ENCODE peak calls at places on chromosome 7, in five cellular contexts. D is AG10803, P is BE2C, Q is small intestine, R is pancreas. I is an unnamed sample.

GRCh38 chr7:158284617-158285382 is 302.8 kb downstream of the PTPRN2 start:
- DNase-seq in D (no peak), P (no peak), Q (no peak), R (no peak), I (no peak)

GRCh38 chr7:80428161-80429054 is 83.5 kb downstream of the GNAT3 start:
- DNase-seq in D (peak), P (peak), Q (peak), R (no peak), I (peak)

GRCh38 chr7:43302773-43303172 is 190.3 kb downstream of the HECW1 start:
- DNase-seq in D (no peak), P (no peak), Q (no peak), R (no peak), I (no peak)

GRCh38 chr7:112009081-112009480 is 197.1 kb downstream of the DOCK4 start:
- DNase-seq in D (peak), P (no peak), Q (no peak), R (no peak), I (peak)

GRCh38 chr7:79912213-79912633 is 222.4 kb upstream of the GNAI1 start:
- DNase-seq in D (no peak), P (no peak), Q (no peak), R (no peak), I (no peak)

GRCh38 chr7:2633538-2634264 is 1.9 kb downstream of the TTYH3 start:
- DNase-seq in D (peak), P (peak), Q (no peak), R (no peak), I (peak)

GRCh38 chr7:98335411-98335977 is 54.0 kb downstream of the BRI3 start:
- DNase-seq in D (no peak), P (no peak), Q (no peak), R (no peak), I (no peak)

GRCh38 chr7:43650457-43651052 is 67.6 kb downstream of the STK17A start:
- DNase-seq in D (peak), P (no peak), Q (no peak), R (no peak), I (peak)

GRCh38 chr7:30562498-30562897 is 32.2 kb upstream of the GARS1 start:
- DNase-seq in D (no peak), P (peak), Q (no peak), R (no peak), I (peak)

GRCh38 chr7:138865843-138866242 is 67.8 kb upstream of the ATP6V0A4 start:
- DNase-seq in D (no peak), P (no peak), Q (no peak), R (no peak), I (no peak)

GRCh38 chr7:55280031-55280454 is 85.1 kb upstream of the LANCL2 start:
- DNase-seq in D (peak), P (peak), Q (peak), R (no peak), I (peak)

GRCh38 chr7:74051193-74051592 is 23.2 kb downstream of the ELN start:
- DNase-seq in D (no peak), P (no peak), Q (no peak), R (no peak), I (peak)

GRCh38 chr7:35695628-35695888 is 623 bp upstream of the HERPUD2 start:
- DNase-seq in D (no peak), P (no peak), Q (peak), R (no peak), I (peak)

GRCh38 chr7:121753965-121754364 is 119.0 kb upstream of the PTPRZ1 start:
- DNase-seq in D (no peak), P (no peak), Q (no peak), R (no peak), I (no peak)

GRCh38 chr7:29281782-29282541 is 87.4 kb downstream of the CHN2 start:
- DNase-seq in D (no peak), P (peak), Q (no peak), R (no peak), I (peak)

GRCh38 chr7:111647881-111648280 is 85.6 kb upstream of the IMMP2L start:
- DNase-seq in D (peak), P (no peak), Q (no peak), R (no peak), I (no peak)

GRCh38 chr7:113230691-113231090 is 112.3 kb upstream of the SMIM30 start:
- DNase-seq in D (no peak), P (no peak), Q (no peak), R (no peak), I (no peak)

GRCh38 chr7:123242467-123243097 is 42.8 kb upstream of the SLC13A1 start:
- DNase-seq in D (no peak), P (peak), Q (peak), R (no peak), I (no peak)

GRCh38 chr7:99137418-99138180 is 6.3 kb downstream of the SMURF1 start:
- DNase-seq in D (peak), P (no peak), Q (no peak), R (no peak), I (peak)

GRCh38 chr7:72098812-72099211 is 313.3 kb downstream of the CALN1 start:
- DNase-seq in D (peak), P (peak), Q (no peak), R (no peak), I (no peak)

GRCh38 chr7:46397591-46397990 is 476.5 kb upstream of the IGFBP3 start:
- DNase-seq in D (no peak), P (no peak), Q (no peak), R (no peak), I (no peak)

GRCh38 chr7:142498364-142498763 is 240.5 kb upstream of the PRSS58 start:
- DNase-seq in D (no peak), P (no peak), Q (no peak), R (no peak), I (no peak)

GRCh38 chr7:136594739-136595144 is 273.7 kb upstream of the CHRM2 start:
- DNase-seq in D (no peak), P (peak), Q (no peak), R (no peak), I (no peak)

DNA sequence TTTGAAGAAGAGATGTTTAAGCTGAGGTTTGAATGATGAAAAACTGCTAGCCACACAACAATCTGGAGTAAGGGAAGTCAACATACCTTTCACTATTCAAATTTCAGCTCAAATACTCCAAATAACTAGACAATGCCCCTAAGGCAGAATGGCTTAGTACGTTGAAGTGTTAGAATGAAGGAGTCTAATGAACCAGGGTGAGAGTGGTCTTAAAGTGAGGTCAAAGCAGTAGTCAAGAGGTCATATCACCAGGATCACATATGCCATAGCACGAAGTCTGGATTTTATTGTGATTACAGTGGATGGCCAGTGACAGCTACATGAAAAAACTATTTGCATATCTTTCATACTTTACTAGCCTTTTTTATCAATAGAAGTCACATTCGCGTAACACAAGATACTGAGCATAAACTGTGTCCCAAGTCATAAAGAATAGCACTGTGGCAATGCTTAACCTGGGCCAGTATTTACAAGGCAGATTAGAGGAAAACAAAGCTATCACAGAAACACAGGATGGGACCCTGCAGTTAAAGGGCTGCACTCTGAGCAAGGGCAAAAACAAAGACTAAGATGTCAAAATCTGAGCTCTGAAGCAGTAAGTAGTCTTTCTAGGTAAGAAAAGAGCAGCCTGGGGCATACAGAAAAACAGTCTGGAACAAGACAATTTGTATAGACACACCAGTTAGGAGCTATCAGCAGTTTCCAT is 61.5 kb downstream of the HYCC1 start:
- DNase-seq in D (no peak), P (no peak), Q (no peak), R (no peak), I (no peak)
- H3K4me3 ChIP-seq in D (no peak), P (no peak), Q (no peak), R (no peak), I (no peak)

GRCh38 chr7:129782257-129783096 is 170.3 kb downstream of the UBE2H start:
- DNase-seq in D (peak), P (no peak), Q (no peak), R (no peak), I (no peak)

GRCh38 chr7:129781856-129782256 is 170.3 kb downstream of the NRF1 start:
- DNase-seq in D (no peak), P (no peak), Q (no peak), R (no peak), I (no peak)

GRCh38 chr7:129779602-129780256 is 168.2 kb downstream of the NRF1 start:
- DNase-seq in D (no peak), P (no peak), Q (peak), R (no peak), I (no peak)

GRCh38 chr7:129780257-129781127 is 169.0 kb downstream of the NRF1 start:
- DNase-seq in D (no peak), P (peak), Q (peak), R (peak), I (no peak)

DNA sequence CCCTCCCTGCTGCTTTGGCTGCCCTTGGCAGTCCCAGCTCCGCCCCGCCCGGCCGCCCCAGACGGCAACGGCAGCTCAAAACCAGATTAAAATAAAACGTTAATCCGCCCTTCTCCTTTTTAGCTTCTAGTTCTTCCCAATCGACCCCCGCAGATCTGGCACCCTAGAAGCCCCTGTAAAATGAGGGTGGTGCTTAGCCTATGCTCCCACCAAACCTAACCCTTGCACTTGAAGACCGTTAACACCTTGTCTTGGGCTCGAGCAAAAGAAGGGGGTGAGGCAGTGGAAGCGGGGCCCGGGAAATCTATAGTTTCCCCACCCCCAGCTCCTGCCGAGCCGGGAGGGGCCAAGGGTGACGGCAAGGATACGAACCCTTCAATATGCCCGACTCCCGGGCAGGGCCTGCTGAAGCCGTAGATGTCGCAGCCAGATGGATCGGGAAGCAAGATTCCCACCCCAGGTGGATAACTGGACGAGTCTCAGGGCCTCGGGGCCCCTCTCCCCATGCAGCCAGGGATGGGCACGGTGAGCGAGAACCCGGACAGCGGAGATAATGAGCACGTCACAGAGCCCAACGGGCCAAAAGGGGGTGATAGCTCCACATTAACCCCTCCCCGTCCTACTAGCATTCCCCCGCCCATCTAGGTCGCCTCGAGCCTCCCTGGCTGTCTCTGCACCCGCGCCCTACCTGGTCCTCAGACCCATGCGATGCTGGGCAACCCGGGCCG is 169.8 kb downstream of the NRF1 start:
- DNase-seq in D (no peak), P (no peak), Q (no peak), R (peak), I (no peak)
- H3K4me3 ChIP-seq in D (no peak), P (peak), Q (no peak), R (peak), I (no peak)

DNA sequence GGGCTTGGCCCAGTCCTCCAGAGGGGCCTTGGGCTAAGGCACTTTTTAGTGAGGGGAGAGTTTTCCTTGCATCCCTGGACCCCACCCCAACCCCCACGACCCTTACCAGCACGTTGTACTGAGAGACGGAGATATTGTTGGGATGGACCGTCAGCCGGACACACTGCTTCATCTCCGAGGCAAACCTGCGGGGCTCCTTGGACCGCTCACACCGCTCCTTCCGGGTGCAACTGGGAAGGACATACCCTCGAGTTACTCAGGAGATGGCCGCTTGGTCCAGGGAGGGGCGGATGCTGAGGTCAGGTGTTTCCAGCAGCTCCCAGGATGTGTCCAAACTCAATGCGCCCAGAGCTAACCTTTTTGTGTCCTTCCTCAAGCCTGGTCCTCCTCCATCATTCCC is 348.0 kb downstream of the PLXNA4 start:
- DNase-seq in D (no peak), P (no peak), Q (no peak), R (no peak), I (no peak)
- H3K4me3 ChIP-seq in D (no peak), P (no peak), Q (no peak), R (no peak), I (no peak)

GRCh38 chr7:146772581-146772980 is 656.0 kb downstream of the CNTNAP2 start:
- DNase-seq in D (no peak), P (peak), Q (no peak), R (no peak), I (no peak)

GRCh38 chr7:146768941-146769340 is 652.3 kb downstream of the CNTNAP2 start:
- DNase-seq in D (no peak), P (no peak), Q (no peak), R (no peak), I (no peak)

DNA sequence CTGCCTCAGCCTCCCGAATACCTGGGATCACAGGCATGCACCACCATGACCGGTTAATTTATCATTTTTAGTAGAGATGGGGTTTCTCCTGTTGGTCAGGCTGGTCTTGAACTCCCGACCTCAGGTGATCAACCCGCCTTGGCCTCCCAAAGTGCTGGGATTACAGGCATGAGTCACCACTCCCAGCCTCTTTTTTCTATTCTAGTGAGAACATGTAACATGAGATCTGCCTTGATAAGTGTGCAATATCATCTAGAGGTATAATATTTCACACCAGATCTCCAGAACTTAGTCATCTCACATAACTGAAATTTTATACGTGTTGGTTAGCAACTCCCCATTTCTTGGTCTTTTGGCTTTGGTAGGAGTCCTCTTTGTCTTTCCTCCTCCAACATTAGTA is 656.9 kb downstream of the CNTNAP2 start:
- DNase-seq in D (no peak), P (no peak), Q (no peak), R (no peak), I (no peak)
- H3K4me3 ChIP-seq in D (no peak), P (no peak), Q (no peak), R (no peak), I (no peak)

GRCh38 chr7:151850484-151851159 is 26.3 kb downstream of the PRKAG2 start:
- DNase-seq in D (no peak), P (no peak), Q (no peak), R (peak), I (no peak)
- H3K4me3 ChIP-seq in D (no peak), P (no peak), Q (no peak), R (no peak), I (no peak)

DNA sequence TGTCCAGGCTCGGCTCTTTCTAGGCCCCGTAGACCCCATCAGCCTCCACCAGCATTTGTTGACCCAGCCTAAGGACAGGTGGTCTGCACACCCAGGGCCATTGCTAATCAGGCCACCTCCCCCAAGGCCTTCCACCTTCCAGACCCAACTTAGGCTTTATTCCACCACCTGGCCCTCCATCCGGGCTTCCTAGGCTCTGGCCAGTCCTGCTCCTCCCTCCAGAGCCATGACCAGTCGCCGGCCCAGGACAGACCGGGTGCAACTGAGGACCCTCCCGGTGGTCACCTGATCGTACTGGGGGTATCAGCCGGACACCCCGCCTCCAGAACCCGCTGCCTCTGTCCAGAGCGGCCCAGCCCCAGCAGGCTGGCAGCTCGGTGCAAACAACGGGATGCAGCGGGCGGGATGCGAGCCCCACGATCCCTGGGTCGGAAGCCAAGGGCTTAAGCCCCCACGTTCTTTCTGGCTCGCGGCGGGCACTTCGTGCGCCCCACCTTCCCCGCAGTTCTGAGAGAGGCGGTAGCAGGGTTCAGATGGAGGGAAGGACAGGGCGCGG is 545 bp downstream of the NACAD start:
- DNase-seq in D (no peak), P (no peak), Q (no peak), R (no peak), I (no peak)
- H3K4me3 ChIP-seq in D (peak), P (peak), Q (no peak), R (peak), I (peak)

DNA sequence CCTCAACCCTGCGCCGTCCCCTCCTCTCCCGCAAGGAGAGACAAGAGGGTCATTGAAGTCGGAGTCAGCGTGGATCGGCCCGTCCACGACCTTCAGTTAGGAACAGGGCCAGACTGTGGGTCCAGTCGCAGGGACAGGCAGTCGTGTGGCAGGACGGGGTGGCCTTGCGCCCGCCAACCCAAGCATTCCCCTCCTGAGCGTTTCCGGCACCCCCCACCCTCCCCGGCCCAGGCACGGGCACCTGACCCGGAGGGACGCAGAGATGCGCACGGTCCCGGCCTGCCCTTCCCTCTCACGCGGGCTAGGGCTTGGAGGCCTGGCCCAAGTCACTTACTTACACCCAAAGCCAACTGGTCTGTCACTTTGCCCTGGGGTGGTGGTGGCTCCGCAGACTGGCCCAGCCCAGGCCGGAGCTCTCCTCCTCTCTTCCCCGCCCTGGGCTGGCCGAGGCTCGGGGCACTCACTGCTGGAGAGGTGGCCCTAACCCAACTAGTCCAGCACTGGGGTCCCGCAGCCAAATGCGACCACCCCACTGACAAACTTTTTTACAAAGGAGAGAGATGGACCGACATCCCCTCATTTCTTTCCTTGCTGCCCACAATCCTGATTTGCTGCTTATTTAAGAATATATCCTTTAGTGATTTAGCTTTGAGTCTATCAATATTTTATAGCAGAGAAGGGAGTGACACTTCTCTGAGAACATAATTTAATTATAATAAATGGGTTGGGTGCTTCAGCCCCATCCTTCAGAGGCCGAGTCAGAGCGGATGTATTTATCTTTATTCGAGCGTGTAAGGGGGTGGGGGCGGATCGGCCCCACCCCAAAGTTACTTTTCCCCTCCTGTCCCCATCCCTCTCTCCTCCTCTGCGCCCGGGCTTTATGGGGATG is 1.2 kb upstream of the UNCX start:
- DNase-seq in D (no peak), P (no peak), Q (no peak), R (no peak), I (no peak)
- H3K4me3 ChIP-seq in D (no peak), P (no peak), Q (no peak), R (no peak), I (no peak)

GRCh38 chr7:47578581-47579270 is 3.2 kb downstream of the TNS3 start:
- DNase-seq in D (peak), P (no peak), Q (no peak), R (no peak), I (peak)
- H3K4me3 ChIP-seq in D (peak), P (no peak), Q (no peak), R (no peak), I (no peak)

DNA sequence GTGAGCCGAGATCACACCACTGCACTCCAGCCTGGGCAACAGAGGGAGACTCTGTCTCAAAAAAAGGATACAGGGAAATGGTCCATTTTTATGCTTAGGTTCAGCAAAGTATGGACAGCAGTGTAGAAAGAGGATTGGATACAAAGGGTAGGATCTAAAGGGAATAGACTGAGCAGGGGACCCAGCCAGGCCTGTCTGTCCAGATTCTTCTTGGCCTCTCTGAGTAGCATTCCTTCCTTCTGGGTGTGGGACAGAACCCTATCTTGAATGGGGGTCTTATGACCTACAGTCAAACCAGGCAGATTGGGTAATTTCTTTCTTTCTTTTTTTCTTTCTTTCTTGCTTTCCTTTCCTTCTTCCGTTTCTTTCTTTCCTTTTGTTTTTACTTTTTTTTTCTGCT is 25.6 kb downstream of the SH2B2 start:
- DNase-seq in D (no peak), P (no peak), Q (no peak), R (no peak), I (no peak)
- H3K4me3 ChIP-seq in D (no peak), P (no peak), Q (no peak), R (no peak), I (no peak)

GRCh38 chr7:156998988-156999610 is 11.4 kb downstream of the MNX1 start:
- DNase-seq in D (no peak), P (no peak), Q (no peak), R (no peak), I (no peak)

GRCh38 chr7:156999611-157000046 is 10.8 kb downstream of the MNX1 start:
- DNase-seq in D (no peak), P (no peak), Q (peak), R (peak), I (no peak)

GRCh38 chr7:157000047-157000726 is 10.3 kb downstream of the MNX1 start:
- DNase-seq in D (no peak), P (no peak), Q (peak), R (peak), I (no peak)

GRCh38 chr7:157001920-157002818 is 8.3 kb downstream of the MNX1 start:
- DNase-seq in D (no peak), P (no peak), Q (no peak), R (no peak), I (no peak)

GRCh38 chr7:157000741-157001653 is 9.5 kb downstream of the MNX1 start:
- DNase-seq in D (no peak), P (no peak), Q (no peak), R (no peak), I (no peak)
- H3K4me3 ChIP-seq in D (peak), P (no peak), Q (peak), R (peak), I (no peak)